ENCODE peak calls at places on chromosomes 1 and 21, in five cellular contexts. One of them, this sample, is unnamed.

GRCh38 chr21:25790122-25790951 is 55.6 kb downstream of the GABPA start:
- DNase-seq in mammary epithelial cell: peak; percentile 27
- DNase-seq in PC-3: peak; percentile 58
- DNase-seq in CD8-positive, alpha-beta T cell: no peak
- DNase-seq in suprapubic skin: no peak
- DNase-seq in this sample: no peak

GRCh38 chr1:43510621-43511020 is 20.1 kb upstream of the PTPRF start:
- DNase-seq in CD8-positive, alpha-beta T cell: no peak
- DNase-seq in mammary epithelial cell: no peak
- DNase-seq in PC-3: no peak
- DNase-seq in suprapubic skin: no peak
- DNase-seq in this sample: no peak

GRCh38 chr1:236757640-236758039 is 37.5 kb upstream of the MTR start:
- DNase-seq in suprapubic skin: no peak
- DNase-seq in mammary epithelial cell: no peak
- DNase-seq in PC-3: no peak
- DNase-seq in CD8-positive, alpha-beta T cell: no peak
- DNase-seq in this sample: no peak

GRCh38 chr1:229608590-229608989 is 17.3 kb downstream of the TAF5L start:
- DNase-seq in mammary epithelial cell: no peak
- DNase-seq in suprapubic skin: no peak
- DNase-seq in CD8-positive, alpha-beta T cell: no peak
- DNase-seq in PC-3: no peak
- DNase-seq in this sample: no peak

GRCh38 chr1:46595127-46595526 is 8.9 kb downstream of the MKNK1 start:
- DNase-seq in CD8-positive, alpha-beta T cell: no peak
- DNase-seq in PC-3: no peak
- DNase-seq in suprapubic skin: peak; percentile 83
- DNase-seq in mammary epithelial cell: no peak
- DNase-seq in this sample: peak; percentile 86

GRCh38 chr1:41726899-41727748 is 191.6 kb downstream of the HIVEP3 start:
- DNase-seq in mammary epithelial cell: no peak
- DNase-seq in CD8-positive, alpha-beta T cell: no peak
- DNase-seq in suprapubic skin: peak; percentile 75
- DNase-seq in PC-3: no peak
- DNase-seq in this sample: peak; percentile 94

GRCh38 chr1:54774820-54775498 is 10.6 kb upstream of the PARS2 start:
- DNase-seq in suprapubic skin: no peak
- DNase-seq in CD8-positive, alpha-beta T cell: no peak
- DNase-seq in PC-3: peak; percentile 16
- DNase-seq in mammary epithelial cell: no peak
- DNase-seq in this sample: no peak

GRCh38 chr1:112956503-112957132 is 622 bp upstream of the SLC16A1 start:
- DNase-seq in PC-3: no peak
- DNase-seq in mammary epithelial cell: peak; percentile 72
- DNase-seq in CD8-positive, alpha-beta T cell: peak; percentile 32
- DNase-seq in suprapubic skin: peak; percentile 78
- DNase-seq in this sample: no peak

GRCh38 chr1:154551474-154551873 is 7.0 kb downstream of the UBE2Q1 start:
- DNase-seq in mammary epithelial cell: no peak
- DNase-seq in PC-3: no peak
- DNase-seq in CD8-positive, alpha-beta T cell: no peak
- DNase-seq in suprapubic skin: no peak
- DNase-seq in this sample: no peak

GRCh38 chr1:227343201-227343600 is 24.9 kb upstream of the CDC42BPA start:
- DNase-seq in suprapubic skin: no peak
- DNase-seq in CD8-positive, alpha-beta T cell: no peak
- DNase-seq in mammary epithelial cell: no peak
- DNase-seq in PC-3: no peak
- DNase-seq in this sample: no peak

GRCh38 chr1:5999711-6000443 is 7.7 kb upstream of the NPHP4 start:
- DNase-seq in suprapubic skin: no peak
- DNase-seq in mammary epithelial cell: no peak
- DNase-seq in PC-3: no peak
- DNase-seq in CD8-positive, alpha-beta T cell: no peak
- DNase-seq in this sample: peak; percentile 71

GRCh38 chr1:80375662-80376061 is 1369.1 kb upstream of the ADGRL4 start:
- DNase-seq in mammary epithelial cell: peak; percentile 84
- DNase-seq in CD8-positive, alpha-beta T cell: no peak
- DNase-seq in PC-3: peak; percentile 59
- DNase-seq in suprapubic skin: no peak
- DNase-seq in this sample: no peak

GRCh38 chr1:2496087-2496622 is 20.1 kb downstream of the PLCH2 start:
- DNase-seq in PC-3: no peak
- DNase-seq in suprapubic skin: no peak
- DNase-seq in mammary epithelial cell: no peak
- DNase-seq in CD8-positive, alpha-beta T cell: peak; percentile 32
- DNase-seq in this sample: peak; percentile 90

GRCh38 chr1:110390096-110390495 is 730 bp downstream of the SLC16A4 start:
- DNase-seq in suprapubic skin: no peak
- DNase-seq in mammary epithelial cell: peak; percentile 76
- DNase-seq in PC-3: no peak
- DNase-seq in CD8-positive, alpha-beta T cell: no peak
- DNase-seq in this sample: no peak

GRCh38 chr1:172948457-172948856 is 102.3 kb downstream of the TNFSF18 start:
- DNase-seq in suprapubic skin: no peak
- DNase-seq in CD8-positive, alpha-beta T cell: no peak
- DNase-seq in PC-3: peak; percentile 99
- DNase-seq in mammary epithelial cell: peak; percentile 92
- DNase-seq in this sample: no peak

GRCh38 chr1:207155018-207155417 is 51.0 kb downstream of the C4BPA start:
- DNase-seq in CD8-positive, alpha-beta T cell: no peak
- DNase-seq in mammary epithelial cell: no peak
- DNase-seq in PC-3: peak; percentile 56
- DNase-seq in suprapubic skin: no peak
- DNase-seq in this sample: no peak

GRCh38 chr1:10897321-10897980 is 101.0 kb upstream of the CASZ1 start:
- DNase-seq in suprapubic skin: no peak
- DNase-seq in mammary epithelial cell: peak; percentile 61
- DNase-seq in CD8-positive, alpha-beta T cell: no peak
- DNase-seq in PC-3: peak; percentile 76
- DNase-seq in this sample: no peak

GRCh38 chr1:14138627-14139026 is 438.6 kb downstream of the PRDM2 start:
- DNase-seq in mammary epithelial cell: no peak
- DNase-seq in PC-3: no peak
- DNase-seq in CD8-positive, alpha-beta T cell: no peak
- DNase-seq in suprapubic skin: no peak
- DNase-seq in this sample: no peak

GRCh38 chr1:71330991-71331390 is 250.2 kb upstream of the ZRANB2 start:
- DNase-seq in suprapubic skin: no peak
- DNase-seq in PC-3: no peak
- DNase-seq in mammary epithelial cell: no peak
- DNase-seq in CD8-positive, alpha-beta T cell: no peak
- DNase-seq in this sample: no peak
- H3K9me3 ChIP-seq in suprapubic skin: no peaks in the 10 kb centered on the region
- H3K9me3 ChIP-seq in PC-3: peaks cover 4% of the 10 kb centered on the region
- H3K9me3 ChIP-seq in mammary epithelial cell: no peaks in the 10 kb centered on the region
- H3K9me3 ChIP-seq in CD8-positive, alpha-beta T cell: no peaks in the 10 kb centered on the region
- H3K9me3 ChIP-seq in this sample: peaks cover 33% of the 10 kb centered on the region

DNA sequence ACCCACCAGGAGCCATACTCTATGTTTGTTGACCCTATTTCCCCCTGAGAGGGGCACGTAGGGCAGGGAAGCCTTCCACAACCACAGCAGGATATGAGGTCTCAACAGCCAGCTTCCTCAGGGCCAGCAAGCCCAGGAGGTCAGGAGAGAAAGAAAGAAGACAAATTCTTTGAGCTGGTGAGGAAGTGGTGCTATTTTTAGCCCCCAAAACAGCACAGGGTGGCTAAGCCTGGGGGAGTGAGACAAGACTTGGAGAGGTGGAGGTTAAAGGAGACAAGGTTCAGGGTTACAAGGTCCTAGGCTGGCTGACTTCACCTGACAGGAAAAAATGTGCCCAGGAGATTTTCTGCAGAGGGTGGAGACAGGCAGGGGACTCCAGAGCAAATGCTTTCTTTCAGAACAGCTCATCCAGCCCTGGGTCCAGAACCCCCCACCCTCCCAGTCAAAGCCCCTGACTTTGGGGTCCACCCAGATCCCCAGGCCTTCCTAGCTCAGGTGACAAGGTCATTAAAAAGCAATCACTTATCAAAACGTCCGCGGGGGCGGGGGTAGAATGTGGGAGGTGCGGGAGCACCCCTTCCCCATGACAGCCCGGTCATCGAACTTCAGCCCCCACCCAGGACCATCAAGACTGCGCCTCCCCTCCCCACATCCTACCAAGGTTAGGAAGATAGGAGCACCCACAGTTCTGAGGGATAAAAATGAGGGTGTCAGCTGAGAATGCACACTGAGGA is 1.3 kb downstream of the SV2A start:
- DNase-seq in CD8-positive, alpha-beta T cell: no peak
- DNase-seq in suprapubic skin: no peak
- DNase-seq in PC-3: no peak
- DNase-seq in mammary epithelial cell: no peak
- DNase-seq in this sample: no peak
- H3K4me3 ChIP-seq in CD8-positive, alpha-beta T cell: peak overlapping the region; percentile 57
- H3K4me3 ChIP-seq in suprapubic skin: peak overlapping the region; percentile 45
- H3K4me3 ChIP-seq in PC-3: no peak overlapping the region
- H3K4me3 ChIP-seq in mammary epithelial cell: no peak overlapping the region
- H3K4me3 ChIP-seq in this sample: peak overlapping the region; percentile 39

GRCh38 chr1:208158640-208159541 is 85.3 kb downstream of the PLXNA2 start:
- DNase-seq in mammary epithelial cell: no peak
- DNase-seq in CD8-positive, alpha-beta T cell: no peak
- DNase-seq in PC-3: no peak
- DNase-seq in suprapubic skin: no peak
- DNase-seq in this sample: no peak
- H3K36me3 ChIP-seq in mammary epithelial cell: no peaks in the 10 kb centered on the region
- H3K36me3 ChIP-seq in CD8-positive, alpha-beta T cell: no peaks in the 10 kb centered on the region
- H3K36me3 ChIP-seq in PC-3: no peaks in the 10 kb centered on the region
- H3K36me3 ChIP-seq in suprapubic skin: no peaks in the 10 kb centered on the region
- H3K36me3 ChIP-seq in this sample: no peaks in the 10 kb centered on the region

DNA sequence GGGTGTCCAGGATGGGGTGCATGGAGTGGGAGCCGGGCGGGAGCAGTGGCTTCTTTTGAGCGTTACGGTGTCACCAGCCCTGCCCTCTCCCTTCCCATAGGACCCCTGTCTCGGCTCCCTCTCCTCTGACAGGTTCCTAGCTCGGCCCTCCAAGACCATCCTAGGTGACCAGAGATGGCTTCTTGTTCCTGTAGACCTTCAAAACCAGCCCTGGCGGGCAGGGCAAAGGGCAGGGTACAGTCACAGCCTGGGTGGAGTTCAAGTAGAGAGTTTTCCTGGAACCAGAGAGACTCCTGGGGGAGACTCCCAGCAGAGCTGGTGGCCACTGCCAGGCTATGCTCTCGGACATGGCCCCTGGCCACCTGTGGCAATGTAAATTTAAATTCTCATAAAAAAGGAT is 345.6 kb upstream of the AJAP1 start:
- DNase-seq in mammary epithelial cell: no peak
- DNase-seq in suprapubic skin: no peak
- DNase-seq in PC-3: no peak
- DNase-seq in CD8-positive, alpha-beta T cell: no peak
- DNase-seq in this sample: no peak
- H3K9me3 ChIP-seq in mammary epithelial cell: peaks cover 27% of the 10 kb centered on the region
- H3K9me3 ChIP-seq in suprapubic skin: no peaks in the 10 kb centered on the region
- H3K9me3 ChIP-seq in PC-3: peaks cover 13% of the 10 kb centered on the region
- H3K9me3 ChIP-seq in CD8-positive, alpha-beta T cell: no peaks in the 10 kb centered on the region
- H3K9me3 ChIP-seq in this sample: peaks cover 11% of the 10 kb centered on the region

DNA sequence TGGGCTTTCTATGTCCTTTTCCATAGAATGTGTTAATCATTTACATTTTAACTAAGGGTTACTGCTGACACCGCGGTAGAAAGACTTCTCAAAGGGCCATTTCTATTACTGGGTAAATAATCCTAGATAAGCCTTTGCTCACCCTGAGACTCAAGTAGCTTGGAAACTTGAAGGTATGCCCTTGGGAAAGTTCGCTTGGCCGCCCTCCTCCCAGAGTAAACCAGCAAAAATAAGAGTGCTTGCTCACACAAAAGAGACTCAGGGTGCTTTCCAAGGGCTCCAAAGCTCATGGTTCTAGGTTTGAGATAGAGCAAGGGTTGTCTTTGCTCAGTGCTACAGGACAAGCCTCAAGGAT is 85.8 kb upstream of the TMPRSS2 start:
- DNase-seq in suprapubic skin: peak; percentile 13
- DNase-seq in CD8-positive, alpha-beta T cell: no peak
- DNase-seq in mammary epithelial cell: no peak
- DNase-seq in PC-3: no peak
- DNase-seq in this sample: no peak
- H3K4me3 ChIP-seq in suprapubic skin: no peak overlapping the region
- H3K4me3 ChIP-seq in CD8-positive, alpha-beta T cell: no peak overlapping the region
- H3K4me3 ChIP-seq in mammary epithelial cell: no peak overlapping the region
- H3K4me3 ChIP-seq in PC-3: no peak overlapping the region
- H3K4me3 ChIP-seq in this sample: no peak overlapping the region

GRCh38 chr1:77571642-77572041 is 110.8 kb downstream of the ZZZ3 start:
- DNase-seq in CD8-positive, alpha-beta T cell: no peak
- DNase-seq in mammary epithelial cell: no peak
- DNase-seq in PC-3: no peak
- DNase-seq in suprapubic skin: no peak
- DNase-seq in this sample: no peak
- H3K36me3 ChIP-seq in CD8-positive, alpha-beta T cell: peaks cover 21% of the 10 kb centered on the region
- H3K36me3 ChIP-seq in mammary epithelial cell: peaks cover 32% of the 10 kb centered on the region
- H3K36me3 ChIP-seq in PC-3: peaks cover 33% of the 10 kb centered on the region
- H3K36me3 ChIP-seq in suprapubic skin: peaks cover 77% of the 10 kb centered on the region
- H3K36me3 ChIP-seq in this sample: peaks cover 77% of the 10 kb centered on the region